ENCODE peak calls at places on chromosomes 11 and 22, in seven cellular contexts. Z is GM04503; I is mammary epithelial cell; P is GM19239; A is right lobe of liver; Q is HT1080; J is CD8-positive, alpha-beta memory T cell. H is an unnamed sample.

GRCh38 chr22:17846326-17846992 is 72.2 kb upstream of the BID start:
- DNase-seq in I (no peak), P (no peak), Z (peak; percentile 49), Q (no peak), J (no peak), A (no peak), H (no peak)

GRCh38 chr11:128929468-128929867 is 13.2 kb downstream of the TP53AIP1 start:
- DNase-seq in Q (no peak), I (no peak), A (no peak), P (no peak), J (no peak), Z (no peak), H (no peak)

GRCh38 chr11:18471995-18472394 is 16.3 kb downstream of the LDHAL6A start:
- DNase-seq in P (no peak), I (no peak), A (no peak), J (no peak), Q (no peak), Z (no peak), H (no peak)

GRCh38 chr11:83791557-83791956 is 505.4 kb upstream of the CCDC90B start:
- DNase-seq in P (no peak), J (no peak), I (no peak), A (no peak), Z (no peak), Q (no peak), H (no peak)

GRCh38 chr11:107567739-107568335 is 2.3 kb upstream of the ALKBH8 start:
- DNase-seq in J (no peak), Z (no peak), P (no peak), Q (no peak), I (no peak), A (no peak), H (no peak)

GRCh38 chr11:65894034-65894591 is 3.6 kb downstream of the CCDC85B start:
- DNase-seq in J (peak; percentile 40), Q (peak; percentile 61), I (no peak), Z (no peak), P (no peak), A (no peak), H (no peak)

GRCh38 chr11:117375960-117376359 is 48.3 kb downstream of the CEP164 start:
- DNase-seq in J (no peak), Q (no peak), P (no peak), I (no peak), A (no peak), Z (no peak), H (no peak)

GRCh38 chr11:116353517-116353916 is 419.3 kb downstream of the BUD13 start:
- DNase-seq in I (peak; percentile 19), J (no peak), Q (no peak), A (no peak), P (no peak), Z (no peak), H (no peak)

GRCh38 chr22:31747441-31747840 is 2.5 kb downstream of the PRR14L start:
- DNase-seq in I (no peak), Q (no peak), A (no peak), Z (no peak), J (no peak), P (no peak), H (no peak)

H was measured in GM12891.